ENCODE peak calls at places on chromosome 2, in four cellular contexts. One of them, this sample, is unnamed.

GRCh38 chr2:53498210-53498609 is 269.4 kb upstream of the CHAC2 start:
- DNase-seq in astrocyte: peak
- DNase-seq in stomach: no peak
- DNase-seq in colonic mucosa: no peak
- DNase-seq in this sample: no peak

GRCh38 chr2:240871071-240871958 is 2.7 kb downstream of the AGXT start:
- DNase-seq in colonic mucosa: no peak
- DNase-seq in stomach: no peak
- DNase-seq in astrocyte: no peak
- DNase-seq in this sample: no peak

GRCh38 chr2:904243-905024 is 46.2 kb upstream of the SNTG2 start:
- DNase-seq in astrocyte: no peak
- DNase-seq in stomach: no peak
- DNase-seq in colonic mucosa: no peak
- DNase-seq in this sample: no peak

GRCh38 chr2:219490186-219490585 is 8.5 kb upstream of the GMPPA start:
- DNase-seq in stomach: no peak
- DNase-seq in colonic mucosa: no peak
- DNase-seq in astrocyte: no peak
- DNase-seq in this sample: no peak

GRCh38 chr2:10901160-10901559 is 10.6 kb upstream of the KCNF1 start:
- DNase-seq in stomach: peak
- DNase-seq in astrocyte: peak
- DNase-seq in colonic mucosa: peak
- DNase-seq in this sample: no peak

GRCh38 chr2:34031097-34031496 is 432.0 kb upstream of the FAM98A start:
- DNase-seq in astrocyte: no peak
- DNase-seq in colonic mucosa: no peak
- DNase-seq in stomach: no peak
- DNase-seq in this sample: no peak

GRCh38 chr2:218125626-218126080 is at the start of gene CXCR2:
- DNase-seq in colonic mucosa: no peak
- DNase-seq in astrocyte: no peak
- DNase-seq in stomach: no peak
- DNase-seq in this sample: no peak

GRCh38 chr2:231670892-231671616 is 37.3 kb upstream of the PTMA start:
- DNase-seq in stomach: peak
- DNase-seq in astrocyte: no peak
- DNase-seq in colonic mucosa: peak
- DNase-seq in this sample: no peak

GRCh38 chr2:101818531-101819451 is 121.3 kb downstream of the MAP4K4 start:
- DNase-seq in colonic mucosa: no peak
- DNase-seq in astrocyte: peak
- DNase-seq in stomach: no peak
- DNase-seq in this sample: no peak

GRCh38 chr2:181680055-181680936 is at the start of gene NEUROD1:
- DNase-seq in astrocyte: no peak
- DNase-seq in colonic mucosa: no peak
- DNase-seq in stomach: no peak
- DNase-seq in this sample: peak

GRCh38 chr2:241559489-241560180 is 1.1 kb downstream of the BOK start:
- DNase-seq in stomach: peak
- DNase-seq in astrocyte: peak
- DNase-seq in colonic mucosa: peak
- DNase-seq in this sample: peak

GRCh38 chr2:120818441-120818920 is 82.8 kb downstream of the GLI2 start:
- DNase-seq in colonic mucosa: peak
- DNase-seq in astrocyte: peak
- DNase-seq in stomach: no peak
- DNase-seq in this sample: no peak

GRCh38 chr2:10544252-10544651 is 96.1 kb upstream of the ODC1 start:
- DNase-seq in astrocyte: no peak
- DNase-seq in colonic mucosa: no peak
- DNase-seq in stomach: no peak
- DNase-seq in this sample: peak

GRCh38 chr2:238128061-238129040 is 10.1 kb upstream of the KLHL30 start:
- DNase-seq in stomach: no peak
- DNase-seq in colonic mucosa: no peak
- DNase-seq in astrocyte: no peak
- DNase-seq in this sample: no peak

GRCh38 chr2:4715065-4715464 is 977.1 kb upstream of the SOX11 start:
- DNase-seq in colonic mucosa: no peak
- DNase-seq in stomach: no peak
- DNase-seq in astrocyte: no peak
- DNase-seq in this sample: no peak

GRCh38 chr2:26488463-26489212 is 10.7 kb upstream of the OTOF start:
- DNase-seq in astrocyte: no peak
- DNase-seq in stomach: no peak
- DNase-seq in colonic mucosa: no peak
- DNase-seq in this sample: no peak

GRCh38 chr2:237689569-237690131 is 62.3 kb downstream of the LRRFIP1 start:
- DNase-seq in colonic mucosa: peak
- DNase-seq in astrocyte: no peak
- DNase-seq in stomach: peak
- DNase-seq in this sample: no peak

GRCh38 chr2:120943403-120944034 is 207.9 kb downstream of the GLI2 start:
- DNase-seq in stomach: no peak
- DNase-seq in astrocyte: no peak
- DNase-seq in colonic mucosa: no peak
- DNase-seq in this sample: no peak

GRCh38 chr2:123791716-123792115 is 233.4 kb upstream of the CNTNAP5 start:
- DNase-seq in astrocyte: no peak
- DNase-seq in stomach: no peak
- DNase-seq in colonic mucosa: no peak
- DNase-seq in this sample: no peak

GRCh38 chr2:220034356-220035121 is 407.1 kb downstream of the SLC4A3 start:
- DNase-seq in stomach: no peak
- DNase-seq in astrocyte: peak
- DNase-seq in colonic mucosa: no peak
- DNase-seq in this sample: no peak

GRCh38 chr2:239363946-239364637 is 36.7 kb downstream of the HDAC4 start:
- DNase-seq in astrocyte: no peak
- DNase-seq in colonic mucosa: no peak
- DNase-seq in stomach: no peak
- DNase-seq in this sample: no peak

GRCh38 chr2:6883448-6884122 is 6.0 kb downstream of the RSAD2 start:
- DNase-seq in stomach: no peak
- DNase-seq in astrocyte: no peak
- DNase-seq in colonic mucosa: no peak
- DNase-seq in this sample: no peak

GRCh38 chr2:63073994-63074393 is 23.4 kb downstream of the OTX1 start:
- DNase-seq in stomach: no peak
- DNase-seq in astrocyte: no peak
- DNase-seq in colonic mucosa: no peak
- DNase-seq in this sample: no peak

GRCh38 chr2:39636306-39636705 is 29.4 kb upstream of the TMEM178A start:
- DNase-seq in colonic mucosa: no peak
- DNase-seq in stomach: no peak
- DNase-seq in astrocyte: no peak
- DNase-seq in this sample: no peak

GRCh38 chr2:228707846-228708245 is 526.4 kb upstream of the SPHKAP start:
- DNase-seq in astrocyte: no peak
- DNase-seq in colonic mucosa: no peak
- DNase-seq in stomach: no peak
- DNase-seq in this sample: no peak

GRCh38 chr2:66126936-66127527 is 307.9 kb upstream of the MEIS1 start:
- DNase-seq in astrocyte: no peak
- DNase-seq in colonic mucosa: no peak
- DNase-seq in stomach: no peak
- DNase-seq in this sample: no peak

GRCh38 chr2:49903471-49903870 is 749.2 kb upstream of the FSHR start:
- DNase-seq in colonic mucosa: no peak
- DNase-seq in astrocyte: no peak
- DNase-seq in stomach: no peak
- DNase-seq in this sample: no peak

GRCh38 chr2:230696670-230697069 is 16.0 kb upstream of the CAB39 start:
- DNase-seq in colonic mucosa: no peak
- DNase-seq in astrocyte: no peak
- DNase-seq in stomach: no peak
- DNase-seq in this sample: no peak

GRCh38 chr2:17539993-17540812 is at the start of gene VSNL1:
- DNase-seq in astrocyte: peak
- DNase-seq in colonic mucosa: peak
- DNase-seq in stomach: peak
- DNase-seq in this sample: no peak

GRCh38 chr2:216082388-216082733 is 642 bp downstream of the TMEM169 start:
- DNase-seq in stomach: no peak
- DNase-seq in colonic mucosa: no peak
- DNase-seq in astrocyte: no peak
- DNase-seq in this sample: no peak

GRCh38 chr2:168118733-168119518 is 128.5 kb downstream of the STK39 start:
- DNase-seq in astrocyte: peak
- DNase-seq in stomach: no peak
- DNase-seq in colonic mucosa: peak
- DNase-seq in this sample: no peak

GRCh38 chr2:232838406-232838874 is 31.6 kb upstream of the SNORC start:
- DNase-seq in colonic mucosa: peak
- DNase-seq in stomach: no peak
- DNase-seq in astrocyte: peak
- DNase-seq in this sample: peak

GRCh38 chr2:150013011-150013410 is 425.4 kb upstream of the MMADHC start:
- DNase-seq in colonic mucosa: no peak
- DNase-seq in stomach: no peak
- DNase-seq in astrocyte: no peak
- DNase-seq in this sample: no peak

GRCh38 chr2:118232391-118233255 is 144.4 kb downstream of the INSIG2 start:
- DNase-seq in stomach: no peak
- DNase-seq in colonic mucosa: no peak
- DNase-seq in astrocyte: no peak
- DNase-seq in this sample: no peak

GRCh38 chr2:30714811-30715709 is 92.2 kb downstream of the CAPN13 start:
- DNase-seq in astrocyte: no peak
- DNase-seq in colonic mucosa: no peak
- DNase-seq in stomach: peak
- DNase-seq in this sample: peak

GRCh38 chr2:170155022-170155722 is 22.8 kb upstream of the MYO3B start:
- DNase-seq in colonic mucosa: no peak
- DNase-seq in stomach: no peak
- DNase-seq in astrocyte: peak
- DNase-seq in this sample: no peak

GRCh38 chr2:9554841-9555337 is 741 bp downstream of the ADAM17 start:
- DNase-seq in astrocyte: peak
- DNase-seq in stomach: no peak
- DNase-seq in colonic mucosa: peak
- DNase-seq in this sample: peak

This sample was measured in activated naive CD8-positive, alpha-beta T cell treated with anti-CD3 and anti-CD28 coated beads for 36 hours.